ENCODE peak calls at places on chromosomes 6 and 20, in six cellular contexts. One of them, this sample, is unnamed. For H3K4me1, the result is how much of the 10 kb centered on the place peaks cover.

GRCh38 chr20:61185181-61185580 is 66.9 kb upstream of the CDH4 start:
- DNase-seq in mesenchymal stem cell: no peak
- DNase-seq in GM23248: no peak
- DNase-seq in astrocyte: no peak
- DNase-seq in NT2/D1: no peak
- DNase-seq in IMR-90: no peak
- DNase-seq in this sample: no peak

GRCh38 chr20:1813101-1813529 is 82.1 kb upstream of the SIRPA start:
- DNase-seq in astrocyte: peak
- DNase-seq in NT2/D1: no peak
- DNase-seq in mesenchymal stem cell: peak
- DNase-seq in GM23248: peak
- DNase-seq in IMR-90: peak
- DNase-seq in this sample: peak

GRCh38 chr20:62997626-62998025 is 9.1 kb downstream of the BHLHE23 start:
- DNase-seq in IMR-90: no peak
- DNase-seq in mesenchymal stem cell: no peak
- DNase-seq in GM23248: no peak
- DNase-seq in astrocyte: no peak
- DNase-seq in NT2/D1: no peak
- DNase-seq in this sample: no peak

GRCh38 chr20:19193349-19193748 is 19.1 kb upstream of the SLC24A3 start:
- DNase-seq in mesenchymal stem cell: no peak
- DNase-seq in IMR-90: no peak
- DNase-seq in NT2/D1: no peak
- DNase-seq in astrocyte: no peak
- DNase-seq in GM23248: no peak
- DNase-seq in this sample: no peak

GRCh38 chr6:45253457-45253856 is 74.7 kb upstream of the RUNX2 start:
- DNase-seq in GM23248: no peak
- DNase-seq in IMR-90: no peak
- DNase-seq in mesenchymal stem cell: no peak
- DNase-seq in NT2/D1: no peak
- DNase-seq in astrocyte: no peak
- DNase-seq in this sample: no peak

GRCh38 chr6:90387826-90388225 is 91.2 kb upstream of the BACH2 start:
- DNase-seq in IMR-90: no peak
- DNase-seq in NT2/D1: no peak
- DNase-seq in mesenchymal stem cell: no peak
- DNase-seq in astrocyte: no peak
- DNase-seq in GM23248: no peak
- DNase-seq in this sample: no peak

GRCh38 chr20:760751-761417 is 7.4 kb downstream of the SLC52A3 start:
- DNase-seq in mesenchymal stem cell: no peak
- DNase-seq in IMR-90: no peak
- DNase-seq in NT2/D1: peak
- DNase-seq in astrocyte: no peak
- DNase-seq in GM23248: peak
- DNase-seq in this sample: no peak

GRCh38 chr6:8084586-8084985 is 17.8 kb downstream of the EEF1E1 start:
- DNase-seq in mesenchymal stem cell: peak
- DNase-seq in astrocyte: peak
- DNase-seq in NT2/D1: no peak
- DNase-seq in GM23248: peak
- DNase-seq in IMR-90: no peak
- DNase-seq in this sample: peak

GRCh38 chr6:37141291-37142046 is 28.5 kb upstream of the PIM1 start:
- DNase-seq in mesenchymal stem cell: peak
- DNase-seq in GM23248: peak
- DNase-seq in astrocyte: peak
- DNase-seq in NT2/D1: peak
- DNase-seq in IMR-90: peak
- DNase-seq in this sample: peak

GRCh38 chr6:27213544-27214125 is 33.9 kb upstream of the PRSS16 start:
- DNase-seq in astrocyte: no peak
- DNase-seq in mesenchymal stem cell: peak
- DNase-seq in GM23248: peak
- DNase-seq in IMR-90: peak
- DNase-seq in NT2/D1: no peak
- DNase-seq in this sample: peak

GRCh38 chr6:163338671-163339405 is 75.7 kb upstream of the QKI start:
- DNase-seq in astrocyte: peak
- DNase-seq in NT2/D1: peak
- DNase-seq in IMR-90: peak
- DNase-seq in mesenchymal stem cell: peak
- DNase-seq in GM23248: peak
- DNase-seq in this sample: peak

GRCh38 chr20:50237349-50237748 is 46.7 kb downstream of the CEBPB start:
- DNase-seq in mesenchymal stem cell: no peak
- DNase-seq in astrocyte: no peak
- DNase-seq in GM23248: no peak
- DNase-seq in IMR-90: no peak
- DNase-seq in NT2/D1: no peak
- DNase-seq in this sample: no peak

GRCh38 chr6:110618591-110619267 is 142.3 kb upstream of the SLC22A16 start:
- DNase-seq in mesenchymal stem cell: peak
- DNase-seq in IMR-90: peak
- DNase-seq in NT2/D1: peak
- DNase-seq in GM23248: no peak
- DNase-seq in astrocyte: no peak
- DNase-seq in this sample: peak

GRCh38 chr20:39338977-39339376 is 376.8 kb downstream of the DHX35 start:
- DNase-seq in IMR-90: no peak
- DNase-seq in GM23248: peak
- DNase-seq in mesenchymal stem cell: no peak
- DNase-seq in astrocyte: no peak
- DNase-seq in NT2/D1: no peak
- DNase-seq in this sample: no peak

GRCh38 chr6:128343666-128344065 is 176.7 kb downstream of the PTPRK start:
- DNase-seq in IMR-90: peak
- DNase-seq in NT2/D1: no peak
- DNase-seq in GM23248: no peak
- DNase-seq in astrocyte: no peak
- DNase-seq in mesenchymal stem cell: peak
- DNase-seq in this sample: no peak

GRCh38 chr6:37793067-37793466 is 26.5 kb upstream of the ZFAND3 start:
- DNase-seq in IMR-90: no peak
- DNase-seq in GM23248: peak
- DNase-seq in mesenchymal stem cell: peak
- DNase-seq in NT2/D1: no peak
- DNase-seq in astrocyte: no peak
- DNase-seq in this sample: no peak

GRCh38 chr6:126614642-126615504 is 275.0 kb downstream of the CENPW start:
- DNase-seq in IMR-90: no peak
- DNase-seq in NT2/D1: peak
- DNase-seq in mesenchymal stem cell: no peak
- DNase-seq in GM23248: no peak
- DNase-seq in astrocyte: no peak
- DNase-seq in this sample: no peak

GRCh38 chr20:10316582-10316981 is 98.0 kb downstream of the SNAP25 start:
- DNase-seq in IMR-90: no peak
- DNase-seq in mesenchymal stem cell: no peak
- DNase-seq in NT2/D1: no peak
- DNase-seq in GM23248: no peak
- DNase-seq in astrocyte: no peak
- DNase-seq in this sample: no peak

GRCh38 chr20:20731000-20731944 is 18.8 kb upstream of the RALGAPA2 start:
- DNase-seq in GM23248: no peak
- DNase-seq in IMR-90: no peak
- DNase-seq in astrocyte: no peak
- DNase-seq in NT2/D1: no peak
- DNase-seq in mesenchymal stem cell: no peak
- DNase-seq in this sample: no peak

GRCh38 chr20:61499859-61500258 is 247.8 kb downstream of the CDH4 start:
- DNase-seq in NT2/D1: no peak
- DNase-seq in mesenchymal stem cell: peak
- DNase-seq in astrocyte: peak
- DNase-seq in GM23248: peak
- DNase-seq in IMR-90: peak
- DNase-seq in this sample: no peak

GRCh38 chr20:1199981-1200380 is 3.3 kb upstream of the C20orf202 start:
- DNase-seq in astrocyte: no peak
- DNase-seq in GM23248: no peak
- DNase-seq in IMR-90: no peak
- DNase-seq in NT2/D1: no peak
- DNase-seq in mesenchymal stem cell: no peak
- DNase-seq in this sample: no peak

GRCh38 chr6:39327516-39327915 is 5.0 kb upstream of the KCNK16 start:
- DNase-seq in GM23248: no peak
- DNase-seq in IMR-90: no peak
- DNase-seq in astrocyte: no peak
- DNase-seq in NT2/D1: no peak
- DNase-seq in mesenchymal stem cell: no peak
- DNase-seq in this sample: no peak

GRCh38 chr20:5552154-5552553 is 198.0 kb upstream of the SHLD1 start:
- DNase-seq in GM23248: no peak
- DNase-seq in NT2/D1: no peak
- DNase-seq in IMR-90: no peak
- DNase-seq in astrocyte: no peak
- DNase-seq in mesenchymal stem cell: no peak
- DNase-seq in this sample: no peak

GRCh38 chr20:53847843-53848185 is 222.6 kb downstream of the BCAS1 start:
- DNase-seq in NT2/D1: no peak
- DNase-seq in mesenchymal stem cell: no peak
- DNase-seq in GM23248: no peak
- DNase-seq in astrocyte: no peak
- DNase-seq in IMR-90: no peak
- DNase-seq in this sample: no peak

GRCh38 chr20:53848304-53848703 is 222.1 kb downstream of the BCAS1 start:
- DNase-seq in IMR-90: no peak
- DNase-seq in astrocyte: no peak
- DNase-seq in NT2/D1: no peak
- DNase-seq in GM23248: no peak
- DNase-seq in mesenchymal stem cell: no peak
- DNase-seq in this sample: no peak

GRCh38 chr20:53845980-53846379 is 224.4 kb downstream of the BCAS1 start:
- DNase-seq in IMR-90: no peak
- DNase-seq in NT2/D1: no peak
- DNase-seq in astrocyte: no peak
- DNase-seq in GM23248: no peak
- DNase-seq in mesenchymal stem cell: no peak
- DNase-seq in this sample: no peak

GRCh38 chr20:53847118-53847842 is 223.1 kb downstream of the BCAS1 start:
- DNase-seq in IMR-90: no peak
- DNase-seq in NT2/D1: no peak
- DNase-seq in GM23248: no peak
- DNase-seq in mesenchymal stem cell: no peak
- DNase-seq in astrocyte: no peak
- DNase-seq in this sample: no peak

GRCh38 chr20:53846640-53847039 is 223.8 kb downstream of the BCAS1 start:
- DNase-seq in IMR-90: no peak
- DNase-seq in GM23248: no peak
- DNase-seq in NT2/D1: no peak
- DNase-seq in astrocyte: no peak
- DNase-seq in mesenchymal stem cell: no peak
- DNase-seq in this sample: no peak
- H3K9ac ChIP-seq in IMR-90: no peak
- H3K9ac ChIP-seq in GM23248: no peak
- H3K9ac ChIP-seq in NT2/D1: no peak
- H3K9ac ChIP-seq in astrocyte: no peak
- H3K9ac ChIP-seq in mesenchymal stem cell: no peak
- H3K9ac ChIP-seq in this sample: no peak

DNA sequence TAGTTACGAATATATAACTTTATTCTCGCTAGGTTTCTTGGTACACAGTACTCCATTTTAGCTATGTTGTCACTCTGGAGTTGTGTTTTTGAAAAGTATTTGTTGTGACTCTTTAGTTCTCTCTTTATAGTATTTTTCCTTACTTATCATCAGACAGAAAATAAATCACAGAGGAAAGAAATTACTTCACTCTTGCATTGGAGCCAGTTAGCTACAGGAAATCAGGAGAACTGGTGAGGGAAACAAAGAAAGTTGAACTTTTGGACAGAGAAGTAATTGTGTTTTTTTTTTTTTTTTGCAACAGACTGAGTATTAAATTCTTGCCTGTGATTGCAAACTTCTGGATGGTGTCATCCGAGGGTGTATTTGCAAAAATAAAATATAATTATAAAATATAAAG is 34.0 kb downstream of the DSE start:
- DNase-seq in mesenchymal stem cell: no peak
- DNase-seq in astrocyte: peak
- DNase-seq in IMR-90: peak
- DNase-seq in GM23248: peak
- DNase-seq in NT2/D1: no peak
- DNase-seq in this sample: peak
- H3K4me1 ChIP-seq in mesenchymal stem cell: under half
- H3K4me1 ChIP-seq in astrocyte: under half
- H3K4me1 ChIP-seq in IMR-90: under half
- H3K4me1 ChIP-seq in GM23248: half or more
- H3K4me1 ChIP-seq in NT2/D1: under half
- H3K4me1 ChIP-seq in this sample: half or more

GRCh38 chr6:3748208-3748701 is 3.3 kb downstream of the PXDC1 start:
- DNase-seq in IMR-90: peak
- DNase-seq in GM23248: peak
- DNase-seq in astrocyte: peak
- DNase-seq in NT2/D1: no peak
- DNase-seq in mesenchymal stem cell: peak
- DNase-seq in this sample: peak
- H3K9ac ChIP-seq in IMR-90: peak
- H3K9ac ChIP-seq in GM23248: peak
- H3K9ac ChIP-seq in astrocyte: peak
- H3K9ac ChIP-seq in NT2/D1: no peak
- H3K9ac ChIP-seq in mesenchymal stem cell: peak
- H3K9ac ChIP-seq in this sample: peak

GRCh38 chr6:109454483-109455160 is 950 bp downstream of the MICAL1 start:
- DNase-seq in NT2/D1: no peak
- DNase-seq in GM23248: peak
- DNase-seq in astrocyte: no peak
- DNase-seq in mesenchymal stem cell: peak
- DNase-seq in IMR-90: peak
- DNase-seq in this sample: peak

GRCh38 chr6:109453594-109454482 is 1.7 kb downstream of the MICAL1 start:
- DNase-seq in GM23248: peak
- DNase-seq in IMR-90: no peak
- DNase-seq in NT2/D1: no peak
- DNase-seq in mesenchymal stem cell: no peak
- DNase-seq in astrocyte: no peak
- DNase-seq in this sample: no peak

GRCh38 chr6:109451376-109451775 is 4.2 kb downstream of the MICAL1 start:
- DNase-seq in GM23248: no peak
- DNase-seq in astrocyte: no peak
- DNase-seq in NT2/D1: no peak
- DNase-seq in mesenchymal stem cell: no peak
- DNase-seq in IMR-90: no peak
- DNase-seq in this sample: no peak

GRCh38 chr6:109452181-109452580 is 3.4 kb downstream of the MICAL1 start:
- DNase-seq in GM23248: no peak
- DNase-seq in NT2/D1: no peak
- DNase-seq in mesenchymal stem cell: no peak
- DNase-seq in IMR-90: no peak
- DNase-seq in astrocyte: no peak
- DNase-seq in this sample: no peak

DNA sequence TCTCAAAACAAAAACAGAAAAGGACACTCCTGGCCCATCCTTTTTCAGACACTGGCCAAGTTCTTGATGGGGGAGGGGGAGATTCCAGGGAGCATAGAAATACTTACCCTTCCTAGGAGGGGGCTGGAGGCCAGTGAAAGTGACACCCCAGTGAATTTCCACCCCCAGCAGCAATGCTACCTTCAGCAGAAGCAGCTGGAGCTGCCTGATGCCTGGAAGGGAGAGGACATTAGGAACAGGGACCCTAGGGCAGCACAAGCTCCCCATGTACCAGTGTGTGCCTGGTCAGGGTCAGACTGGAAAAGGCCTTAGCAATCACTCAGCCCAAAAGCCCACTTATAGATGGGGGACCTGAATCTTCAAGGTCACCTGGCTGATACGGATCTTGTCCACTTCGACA is 2.4 kb downstream of the MICAL1 start:
- DNase-seq in IMR-90: no peak
- DNase-seq in GM23248: no peak
- DNase-seq in mesenchymal stem cell: no peak
- DNase-seq in astrocyte: no peak
- DNase-seq in NT2/D1: no peak
- DNase-seq in this sample: no peak
- H3K4me1 ChIP-seq in IMR-90: under half
- H3K4me1 ChIP-seq in GM23248: under half
- H3K4me1 ChIP-seq in mesenchymal stem cell: under half
- H3K4me1 ChIP-seq in astrocyte: under half
- H3K4me1 ChIP-seq in NT2/D1: under half
- H3K4me1 ChIP-seq in this sample: under half